ENCODE peak calls at places on chromosomes 1 and 21, in seven cellular contexts. One of them, this sample, is unnamed.

GRCh38 chr1:57190898-57191297 is 225.1 kb upstream of the C8B start:
- DNase-seq in ELR: no peak
- DNase-seq in cardiac fibroblast: no peak
- DNase-seq in left kidney: no peak
- DNase-seq in central memory CD4-positive, alpha-beta T cell: no peak
- DNase-seq in NCI-H2029 treated with DMSO at 0.1 percent for 48 hours: no peak
- DNase-seq in M059J: no peak
- DNase-seq in this sample: no peak

GRCh38 chr1:38860464-38860816 is 868 bp upstream of the RRAGC start:
- DNase-seq in NCI-H2029 treated with DMSO at 0.1 percent for 48 hours: peak
- DNase-seq in ELR: peak
- DNase-seq in M059J: peak
- DNase-seq in cardiac fibroblast: peak
- DNase-seq in left kidney: no peak
- DNase-seq in central memory CD4-positive, alpha-beta T cell: no peak
- DNase-seq in this sample: no peak

GRCh38 chr1:169550294-169550693 is 36.0 kb downstream of the F5 start:
- DNase-seq in left kidney: peak
- DNase-seq in M059J: peak
- DNase-seq in cardiac fibroblast: peak
- DNase-seq in ELR: peak
- DNase-seq in NCI-H2029 treated with DMSO at 0.1 percent for 48 hours: no peak
- DNase-seq in central memory CD4-positive, alpha-beta T cell: peak
- DNase-seq in this sample: peak

GRCh38 chr1:35449334-35450008 is 107.7 kb downstream of the KIAA0319L start:
- DNase-seq in ELR: peak
- DNase-seq in central memory CD4-positive, alpha-beta T cell: no peak
- DNase-seq in NCI-H2029 treated with DMSO at 0.1 percent for 48 hours: no peak
- DNase-seq in left kidney: no peak
- DNase-seq in cardiac fibroblast: peak
- DNase-seq in M059J: peak
- DNase-seq in this sample: no peak

GRCh38 chr21:44370027-44370735 is 16.8 kb downstream of the TRPM2 start:
- DNase-seq in left kidney: peak
- DNase-seq in cardiac fibroblast: peak
- DNase-seq in M059J: peak
- DNase-seq in central memory CD4-positive, alpha-beta T cell: no peak
- DNase-seq in NCI-H2029 treated with DMSO at 0.1 percent for 48 hours: no peak
- DNase-seq in ELR: peak
- DNase-seq in this sample: no peak

GRCh38 chr1:41610361-41610760 is 125.9 kb upstream of the EDN2 start:
- DNase-seq in cardiac fibroblast: no peak
- DNase-seq in M059J: no peak
- DNase-seq in ELR: no peak
- DNase-seq in central memory CD4-positive, alpha-beta T cell: no peak
- DNase-seq in NCI-H2029 treated with DMSO at 0.1 percent for 48 hours: no peak
- DNase-seq in left kidney: no peak
- DNase-seq in this sample: no peak

GRCh38 chr1:200302192-200302892 is 107.5 kb downstream of the ZNF281 start:
- DNase-seq in central memory CD4-positive, alpha-beta T cell: peak
- DNase-seq in cardiac fibroblast: peak
- DNase-seq in M059J: peak
- DNase-seq in left kidney: peak
- DNase-seq in NCI-H2029 treated with DMSO at 0.1 percent for 48 hours: no peak
- DNase-seq in ELR: peak
- DNase-seq in this sample: peak

GRCh38 chr1:19348441-19349198 is 36.5 kb downstream of the SLC66A1 start:
- DNase-seq in M059J: no peak
- DNase-seq in cardiac fibroblast: no peak
- DNase-seq in NCI-H2029 treated with DMSO at 0.1 percent for 48 hours: no peak
- DNase-seq in ELR: no peak
- DNase-seq in central memory CD4-positive, alpha-beta T cell: no peak
- DNase-seq in left kidney: no peak
- DNase-seq in this sample: no peak

GRCh38 chr1:198939946-198940345 is 301.1 kb downstream of the PTPRC start:
- DNase-seq in cardiac fibroblast: no peak
- DNase-seq in M059J: no peak
- DNase-seq in left kidney: no peak
- DNase-seq in central memory CD4-positive, alpha-beta T cell: no peak
- DNase-seq in ELR: no peak
- DNase-seq in NCI-H2029 treated with DMSO at 0.1 percent for 48 hours: no peak
- DNase-seq in this sample: no peak

GRCh38 chr21:33078907-33079582 is 9.1 kb downstream of the OLIG1 start:
- DNase-seq in cardiac fibroblast: peak
- DNase-seq in central memory CD4-positive, alpha-beta T cell: no peak
- DNase-seq in ELR: peak
- DNase-seq in left kidney: peak
- DNase-seq in M059J: peak
- DNase-seq in NCI-H2029 treated with DMSO at 0.1 percent for 48 hours: no peak
- DNase-seq in this sample: no peak

GRCh38 chr1:118902299-118903270 is 85.6 kb downstream of the TBX15 start:
- DNase-seq in ELR: no peak
- DNase-seq in cardiac fibroblast: peak
- DNase-seq in central memory CD4-positive, alpha-beta T cell: no peak
- DNase-seq in left kidney: no peak
- DNase-seq in NCI-H2029 treated with DMSO at 0.1 percent for 48 hours: no peak
- DNase-seq in M059J: peak
- DNase-seq in this sample: no peak

GRCh38 chr1:230153655-230154296 is 86.7 kb downstream of the GALNT2 start:
- DNase-seq in cardiac fibroblast: peak
- DNase-seq in M059J: no peak
- DNase-seq in ELR: no peak
- DNase-seq in NCI-H2029 treated with DMSO at 0.1 percent for 48 hours: no peak
- DNase-seq in central memory CD4-positive, alpha-beta T cell: no peak
- DNase-seq in left kidney: peak
- DNase-seq in this sample: no peak

GRCh38 chr1:3642921-3643675 is 6.8 kb downstream of the WRAP73 start:
- DNase-seq in central memory CD4-positive, alpha-beta T cell: no peak
- DNase-seq in M059J: no peak
- DNase-seq in NCI-H2029 treated with DMSO at 0.1 percent for 48 hours: no peak
- DNase-seq in left kidney: peak
- DNase-seq in cardiac fibroblast: no peak
- DNase-seq in ELR: no peak
- DNase-seq in this sample: no peak

GRCh38 chr1:162386292-162387225 is 5.0 kb downstream of the C1orf226 start:
- DNase-seq in left kidney: no peak
- DNase-seq in M059J: no peak
- DNase-seq in NCI-H2029 treated with DMSO at 0.1 percent for 48 hours: no peak
- DNase-seq in ELR: no peak
- DNase-seq in cardiac fibroblast: no peak
- DNase-seq in central memory CD4-positive, alpha-beta T cell: no peak
- DNase-seq in this sample: no peak

GRCh38 chr1:30965914-30966313 is 57.4 kb upstream of the SDC3 start:
- DNase-seq in NCI-H2029 treated with DMSO at 0.1 percent for 48 hours: no peak
- DNase-seq in left kidney: no peak
- DNase-seq in M059J: no peak
- DNase-seq in ELR: no peak
- DNase-seq in central memory CD4-positive, alpha-beta T cell: no peak
- DNase-seq in cardiac fibroblast: no peak
- DNase-seq in this sample: no peak

GRCh38 chr1:236913371-236914037 is 90.7 kb downstream of the MT1HL1 start:
- DNase-seq in NCI-H2029 treated with DMSO at 0.1 percent for 48 hours: no peak
- DNase-seq in cardiac fibroblast: peak
- DNase-seq in M059J: peak
- DNase-seq in left kidney: no peak
- DNase-seq in ELR: peak
- DNase-seq in central memory CD4-positive, alpha-beta T cell: no peak
- DNase-seq in this sample: no peak

GRCh38 chr1:217274927-217275616 is 355.8 kb downstream of the GPATCH2 start:
- DNase-seq in central memory CD4-positive, alpha-beta T cell: no peak
- DNase-seq in M059J: peak
- DNase-seq in ELR: peak
- DNase-seq in cardiac fibroblast: peak
- DNase-seq in NCI-H2029 treated with DMSO at 0.1 percent for 48 hours: no peak
- DNase-seq in left kidney: no peak
- DNase-seq in this sample: no peak

GRCh38 chr1:204607910-204608309 is 77.6 kb downstream of the LRRN2 start:
- DNase-seq in NCI-H2029 treated with DMSO at 0.1 percent for 48 hours: no peak
- DNase-seq in cardiac fibroblast: no peak
- DNase-seq in M059J: no peak
- DNase-seq in ELR: no peak
- DNase-seq in central memory CD4-positive, alpha-beta T cell: no peak
- DNase-seq in left kidney: no peak
- DNase-seq in this sample: no peak

GRCh38 chr1:53587252-53587992 is 128.2 kb downstream of the DMRTB1 start:
- DNase-seq in M059J: no peak
- DNase-seq in central memory CD4-positive, alpha-beta T cell: no peak
- DNase-seq in left kidney: no peak
- DNase-seq in NCI-H2029 treated with DMSO at 0.1 percent for 48 hours: no peak
- DNase-seq in cardiac fibroblast: no peak
- DNase-seq in ELR: no peak
- DNase-seq in this sample: no peak

GRCh38 chr1:178341218-178341956 is 155.4 kb downstream of the CLEC20A start:
- DNase-seq in left kidney: peak
- DNase-seq in cardiac fibroblast: peak
- DNase-seq in M059J: peak
- DNase-seq in NCI-H2029 treated with DMSO at 0.1 percent for 48 hours: no peak
- DNase-seq in central memory CD4-positive, alpha-beta T cell: no peak
- DNase-seq in ELR: peak
- DNase-seq in this sample: no peak

GRCh38 chr1:235207202-235207565 is 46.1 kb upstream of the RBM34 start:
- DNase-seq in cardiac fibroblast: no peak
- DNase-seq in ELR: peak
- DNase-seq in M059J: peak
- DNase-seq in left kidney: no peak
- DNase-seq in central memory CD4-positive, alpha-beta T cell: peak
- DNase-seq in NCI-H2029 treated with DMSO at 0.1 percent for 48 hours: no peak
- DNase-seq in this sample: peak

GRCh38 chr1:157968503-157968902 is 24.9 kb upstream of the KIRREL1 start:
- DNase-seq in cardiac fibroblast: peak
- DNase-seq in central memory CD4-positive, alpha-beta T cell: no peak
- DNase-seq in M059J: peak
- DNase-seq in left kidney: no peak
- DNase-seq in ELR: peak
- DNase-seq in NCI-H2029 treated with DMSO at 0.1 percent for 48 hours: peak
- DNase-seq in this sample: no peak

GRCh38 chr21:21200103-21200938 is 202.1 kb downstream of the NCAM2 start:
- DNase-seq in M059J: peak
- DNase-seq in central memory CD4-positive, alpha-beta T cell: no peak
- DNase-seq in left kidney: peak
- DNase-seq in cardiac fibroblast: peak
- DNase-seq in ELR: peak
- DNase-seq in NCI-H2029 treated with DMSO at 0.1 percent for 48 hours: no peak
- DNase-seq in this sample: no peak

GRCh38 chr21:46649356-46649755 is 13.9 kb downstream of the PRMT2 start:
- DNase-seq in ELR: no peak
- DNase-seq in left kidney: no peak
- DNase-seq in central memory CD4-positive, alpha-beta T cell: no peak
- DNase-seq in cardiac fibroblast: no peak
- DNase-seq in NCI-H2029 treated with DMSO at 0.1 percent for 48 hours: no peak
- DNase-seq in M059J: no peak
- DNase-seq in this sample: no peak

GRCh38 chr1:150696151-150696550 is 803 bp downstream of the GOLPH3L start:
- DNase-seq in ELR: no peak
- DNase-seq in left kidney: no peak
- DNase-seq in central memory CD4-positive, alpha-beta T cell: no peak
- DNase-seq in cardiac fibroblast: no peak
- DNase-seq in M059J: no peak
- DNase-seq in NCI-H2029 treated with DMSO at 0.1 percent for 48 hours: no peak
- DNase-seq in this sample: no peak

This sample was measured in Jurkat, Clone E6-1.